ENCODE peak calls at places on chromosomes 11 and 22, in ten cellular contexts. One of them, this sample, is unnamed.

GRCh38 chr22:19884954-19885751 is 30.5 kb upstream of the GNB1L start:
- DNase-seq in heart right ventricle: no peak
- DNase-seq in choroid plexus epithelial cell: no peak
- DNase-seq in fibroblast of villous mesenchyme: no peak
- DNase-seq in BJ: no peak
- DNase-seq in lung: no peak
- DNase-seq in dorsolateral prefrontal cortex: no peak
- DNase-seq in fibroblast of pulmonary artery: no peak
- DNase-seq in IMR-90: no peak
- DNase-seq in cardiac fibroblast: no peak
- DNase-seq in this sample: no peak

GRCh38 chr22:40203568-40203967 is 25.8 kb downstream of the TNRC6B start:
- DNase-seq in heart right ventricle: no peak
- DNase-seq in choroid plexus epithelial cell: peak
- DNase-seq in fibroblast of villous mesenchyme: no peak
- DNase-seq in BJ: no peak
- DNase-seq in lung: no peak
- DNase-seq in dorsolateral prefrontal cortex: no peak
- DNase-seq in fibroblast of pulmonary artery: no peak
- DNase-seq in IMR-90: peak
- DNase-seq in cardiac fibroblast: no peak
- DNase-seq in this sample: no peak

GRCh38 chr11:10139656-10140055 is 154.4 kb downstream of the SBF2 start:
- DNase-seq in heart right ventricle: no peak
- DNase-seq in choroid plexus epithelial cell: peak
- DNase-seq in fibroblast of villous mesenchyme: peak
- DNase-seq in BJ: peak
- DNase-seq in lung: no peak
- DNase-seq in dorsolateral prefrontal cortex: no peak
- DNase-seq in fibroblast of pulmonary artery: peak
- DNase-seq in IMR-90: peak
- DNase-seq in cardiac fibroblast: peak
- DNase-seq in this sample: peak

GRCh38 chr11:117228091-117228490 is 3.8 kb downstream of the PCSK7 start:
- DNase-seq in heart right ventricle: no peak
- DNase-seq in choroid plexus epithelial cell: no peak
- DNase-seq in fibroblast of villous mesenchyme: no peak
- DNase-seq in BJ: no peak
- DNase-seq in lung: no peak
- DNase-seq in dorsolateral prefrontal cortex: no peak
- DNase-seq in fibroblast of pulmonary artery: no peak
- DNase-seq in IMR-90: no peak
- DNase-seq in cardiac fibroblast: no peak
- DNase-seq in this sample: no peak

GRCh38 chr11:33187851-33188722 is 26.8 kb upstream of the CSTF3 start:
- DNase-seq in heart right ventricle: no peak
- DNase-seq in choroid plexus epithelial cell: no peak
- DNase-seq in fibroblast of villous mesenchyme: no peak
- DNase-seq in BJ: no peak
- DNase-seq in lung: no peak
- DNase-seq in dorsolateral prefrontal cortex: no peak
- DNase-seq in fibroblast of pulmonary artery: no peak
- DNase-seq in IMR-90: no peak
- DNase-seq in cardiac fibroblast: no peak
- DNase-seq in this sample: no peak

GRCh38 chr11:69475141-69475865 is 6.2 kb upstream of the LINC01488 start:
- DNase-seq in heart right ventricle: no peak
- DNase-seq in choroid plexus epithelial cell: no peak
- DNase-seq in fibroblast of villous mesenchyme: no peak
- DNase-seq in BJ: no peak
- DNase-seq in lung: no peak
- DNase-seq in dorsolateral prefrontal cortex: no peak
- DNase-seq in fibroblast of pulmonary artery: no peak
- DNase-seq in IMR-90: no peak
- DNase-seq in cardiac fibroblast: no peak
- DNase-seq in this sample: no peak

GRCh38 chr11:776459-777287 is 614 bp downstream of the GATD1 start:
- DNase-seq in heart right ventricle: peak
- DNase-seq in choroid plexus epithelial cell: peak
- DNase-seq in fibroblast of villous mesenchyme: peak
- DNase-seq in BJ: no peak
- DNase-seq in lung: no peak
- DNase-seq in dorsolateral prefrontal cortex: no peak
- DNase-seq in fibroblast of pulmonary artery: no peak
- DNase-seq in IMR-90: no peak
- DNase-seq in cardiac fibroblast: peak
- DNase-seq in this sample: no peak

GRCh38 chr22:41526226-41526531 is 18.1 kb downstream of the POLR3H start:
- DNase-seq in heart right ventricle: no peak
- DNase-seq in choroid plexus epithelial cell: no peak
- DNase-seq in fibroblast of villous mesenchyme: no peak
- DNase-seq in BJ: no peak
- DNase-seq in lung: no peak
- DNase-seq in dorsolateral prefrontal cortex: no peak
- DNase-seq in fibroblast of pulmonary artery: no peak
- DNase-seq in IMR-90: no peak
- DNase-seq in cardiac fibroblast: no peak
- DNase-seq in this sample: no peak

GRCh38 chr22:50016988-50017700 is 4.6 kb upstream of the IL17REL start:
- DNase-seq in heart right ventricle: no peak
- DNase-seq in choroid plexus epithelial cell: no peak
- DNase-seq in fibroblast of villous mesenchyme: no peak
- DNase-seq in BJ: no peak
- DNase-seq in lung: no peak
- DNase-seq in dorsolateral prefrontal cortex: no peak
- DNase-seq in fibroblast of pulmonary artery: peak
- DNase-seq in IMR-90: no peak
- DNase-seq in cardiac fibroblast: no peak
- DNase-seq in this sample: no peak

GRCh38 chr22:46547883-46548244 is 10.4 kb upstream of the CELSR1 start:
- DNase-seq in heart right ventricle: peak
- DNase-seq in choroid plexus epithelial cell: peak
- DNase-seq in fibroblast of villous mesenchyme: peak
- DNase-seq in BJ: peak
- DNase-seq in lung: peak
- DNase-seq in dorsolateral prefrontal cortex: no peak
- DNase-seq in fibroblast of pulmonary artery: peak
- DNase-seq in IMR-90: peak
- DNase-seq in cardiac fibroblast: peak
- DNase-seq in this sample: peak

GRCh38 chr11:43947003-43947500 is 4.6 kb downstream of the C11orf96 start:
- DNase-seq in heart right ventricle: no peak
- DNase-seq in choroid plexus epithelial cell: peak
- DNase-seq in fibroblast of villous mesenchyme: peak
- DNase-seq in BJ: no peak
- DNase-seq in lung: no peak
- DNase-seq in dorsolateral prefrontal cortex: no peak
- DNase-seq in fibroblast of pulmonary artery: peak
- DNase-seq in IMR-90: peak
- DNase-seq in cardiac fibroblast: peak
- DNase-seq in this sample: no peak

GRCh38 chr22:21032037-21032842 is at the start of gene SLC7A4:
- DNase-seq in heart right ventricle: no peak
- DNase-seq in choroid plexus epithelial cell: no peak
- DNase-seq in fibroblast of villous mesenchyme: peak
- DNase-seq in BJ: no peak
- DNase-seq in lung: no peak
- DNase-seq in dorsolateral prefrontal cortex: peak
- DNase-seq in fibroblast of pulmonary artery: no peak
- DNase-seq in IMR-90: no peak
- DNase-seq in cardiac fibroblast: no peak
- DNase-seq in this sample: no peak

GRCh38 chr11:12189543-12190235 is 79.3 kb downstream of the MICAL2 start:
- DNase-seq in heart right ventricle: no peak
- DNase-seq in choroid plexus epithelial cell: no peak
- DNase-seq in fibroblast of villous mesenchyme: no peak
- DNase-seq in BJ: no peak
- DNase-seq in lung: no peak
- DNase-seq in dorsolateral prefrontal cortex: no peak
- DNase-seq in fibroblast of pulmonary artery: no peak
- DNase-seq in IMR-90: no peak
- DNase-seq in cardiac fibroblast: no peak
- DNase-seq in this sample: no peak

GRCh38 chr22:49284389-49284788 is 543.3 kb downstream of the BRD1 start:
- DNase-seq in heart right ventricle: no peak
- DNase-seq in choroid plexus epithelial cell: no peak
- DNase-seq in fibroblast of villous mesenchyme: no peak
- DNase-seq in BJ: no peak
- DNase-seq in lung: no peak
- DNase-seq in dorsolateral prefrontal cortex: peak
- DNase-seq in fibroblast of pulmonary artery: no peak
- DNase-seq in IMR-90: no peak
- DNase-seq in cardiac fibroblast: no peak
- DNase-seq in this sample: no peak

GRCh38 chr11:104146421-104146820 is 17.5 kb downstream of the PDGFD start:
- DNase-seq in heart right ventricle: no peak
- DNase-seq in choroid plexus epithelial cell: no peak
- DNase-seq in fibroblast of villous mesenchyme: peak
- DNase-seq in BJ: peak
- DNase-seq in lung: no peak
- DNase-seq in dorsolateral prefrontal cortex: no peak
- DNase-seq in fibroblast of pulmonary artery: no peak
- DNase-seq in IMR-90: no peak
- DNase-seq in cardiac fibroblast: no peak
- DNase-seq in this sample: no peak

GRCh38 chr22:46047841-46048595 is 71.1 kb upstream of the WNT7B start:
- DNase-seq in heart right ventricle: no peak
- DNase-seq in choroid plexus epithelial cell: no peak
- DNase-seq in fibroblast of villous mesenchyme: no peak
- DNase-seq in BJ: no peak
- DNase-seq in lung: no peak
- DNase-seq in dorsolateral prefrontal cortex: peak
- DNase-seq in fibroblast of pulmonary artery: no peak
- DNase-seq in IMR-90: no peak
- DNase-seq in cardiac fibroblast: no peak
- DNase-seq in this sample: no peak

GRCh38 chr11:48172818-48173609 is 43.6 kb upstream of the OR4B1 start:
- DNase-seq in heart right ventricle: peak
- DNase-seq in choroid plexus epithelial cell: peak
- DNase-seq in fibroblast of villous mesenchyme: peak
- DNase-seq in BJ: no peak
- DNase-seq in lung: peak
- DNase-seq in dorsolateral prefrontal cortex: peak
- DNase-seq in fibroblast of pulmonary artery: peak
- DNase-seq in IMR-90: peak
- DNase-seq in cardiac fibroblast: peak
- DNase-seq in this sample: no peak
- H3K4me3 ChIP-seq in heart right ventricle: no peak
- H3K4me3 ChIP-seq in choroid plexus epithelial cell: no peak
- H3K4me3 ChIP-seq in fibroblast of villous mesenchyme: peak
- H3K4me3 ChIP-seq in BJ: no peak
- H3K4me3 ChIP-seq in lung: no peak
- H3K4me3 ChIP-seq in dorsolateral prefrontal cortex: peak
- H3K4me3 ChIP-seq in fibroblast of pulmonary artery: peak
- H3K4me3 ChIP-seq in IMR-90: no peak
- H3K4me3 ChIP-seq in cardiac fibroblast: no peak
- H3K4me3 ChIP-seq in this sample: peak

DNA sequence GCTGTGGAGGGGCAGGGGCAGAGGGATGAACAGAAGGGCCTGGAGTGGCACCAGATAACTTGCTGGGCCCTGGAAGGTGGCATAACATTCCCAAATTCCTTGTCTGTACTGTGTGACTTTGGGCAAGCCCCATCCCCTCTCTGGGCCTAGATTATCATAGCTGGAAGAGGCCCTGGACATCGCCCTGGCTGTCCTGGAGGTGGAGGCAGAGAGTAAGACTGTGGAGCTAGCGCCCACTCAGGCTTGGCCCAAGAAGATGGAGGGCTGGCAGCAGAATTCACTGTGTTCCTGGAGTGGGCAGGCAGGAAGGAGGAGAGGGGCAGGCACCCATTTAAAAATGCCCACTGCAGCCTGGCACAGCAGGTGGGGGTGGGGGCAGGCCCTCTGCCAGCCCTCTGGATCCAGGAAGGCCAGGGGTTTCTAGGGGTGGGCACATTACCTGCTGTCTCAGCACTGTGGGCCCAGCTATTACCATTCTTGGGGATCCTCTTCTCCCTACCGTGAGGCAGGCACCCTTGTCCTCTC is 22.6 kb downstream of the ARHGEF17 start:
- DNase-seq in heart right ventricle: no peak
- DNase-seq in choroid plexus epithelial cell: peak
- DNase-seq in fibroblast of villous mesenchyme: peak
- DNase-seq in BJ: no peak
- DNase-seq in lung: no peak
- DNase-seq in dorsolateral prefrontal cortex: no peak
- DNase-seq in fibroblast of pulmonary artery: peak
- DNase-seq in IMR-90: peak
- DNase-seq in cardiac fibroblast: peak
- DNase-seq in this sample: no peak
- TF ChIP-seq CTCF in heart right ventricle: no peak
- TF ChIP-seq CTCF in choroid plexus epithelial cell: peak
- TF ChIP-seq CTCF in fibroblast of villous mesenchyme: peak
- TF ChIP-seq CTCF in BJ: peak
- TF ChIP-seq CTCF in lung: no peak
- TF ChIP-seq CTCF in dorsolateral prefrontal cortex: no peak
- TF ChIP-seq CTCF in fibroblast of pulmonary artery: peak
- TF ChIP-seq CTCF in IMR-90: peak
- TF ChIP-seq CTCF in cardiac fibroblast: peak
- TF ChIP-seq CTCF in this sample: peak

GRCh38 chr11:67345949-67346819 is 7.2 kb downstream of the POLD4 start:
- DNase-seq in heart right ventricle: no peak
- DNase-seq in choroid plexus epithelial cell: peak
- DNase-seq in fibroblast of villous mesenchyme: peak
- DNase-seq in BJ: no peak
- DNase-seq in lung: peak
- DNase-seq in dorsolateral prefrontal cortex: no peak
- DNase-seq in fibroblast of pulmonary artery: peak
- DNase-seq in IMR-90: peak
- DNase-seq in cardiac fibroblast: peak
- DNase-seq in this sample: no peak
- H3K4me3 ChIP-seq in heart right ventricle: no peak
- H3K4me3 ChIP-seq in choroid plexus epithelial cell: no peak
- H3K4me3 ChIP-seq in fibroblast of villous mesenchyme: no peak
- H3K4me3 ChIP-seq in BJ: no peak
- H3K4me3 ChIP-seq in lung: no peak
- H3K4me3 ChIP-seq in dorsolateral prefrontal cortex: no peak
- H3K4me3 ChIP-seq in fibroblast of pulmonary artery: no peak
- H3K4me3 ChIP-seq in IMR-90: no peak
- H3K4me3 ChIP-seq in cardiac fibroblast: no peak
- H3K4me3 ChIP-seq in this sample: no peak

DNA sequence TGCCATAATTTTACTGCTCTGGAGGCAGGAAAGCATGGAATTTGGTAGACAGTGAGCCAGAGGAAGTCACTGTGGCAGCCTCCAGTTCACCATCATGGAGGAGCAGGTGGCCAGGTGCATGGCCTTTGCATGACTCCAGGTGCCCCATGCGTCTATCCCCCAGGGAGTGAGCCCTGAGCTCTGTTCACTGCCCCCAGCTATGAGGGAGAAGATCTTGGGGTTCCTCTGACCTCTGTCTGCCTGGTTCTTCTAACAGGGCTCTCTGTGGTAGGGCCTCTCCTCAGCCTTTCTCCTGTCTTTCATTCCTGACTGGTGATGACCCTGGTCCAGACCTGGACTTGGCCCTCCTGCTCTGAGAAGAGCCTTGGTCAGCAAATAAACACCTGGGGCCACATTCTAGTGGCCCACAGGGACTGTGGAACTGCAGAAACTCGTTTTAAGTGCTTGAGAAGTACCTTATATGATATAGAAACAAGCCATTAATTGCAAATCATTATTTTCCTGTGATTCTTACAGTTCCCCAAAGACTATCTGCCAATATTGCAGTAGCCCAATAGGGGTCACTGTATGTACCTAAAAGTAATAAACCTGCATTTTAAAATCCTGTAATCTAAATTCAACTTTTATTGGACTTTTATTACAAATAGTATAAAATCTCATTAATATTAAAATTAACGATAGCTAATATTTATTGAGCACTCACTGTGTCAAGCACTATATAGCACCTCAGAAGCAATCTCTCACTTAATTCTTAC is 120.0 kb upstream of the SYT13 start:
- DNase-seq in heart right ventricle: no peak
- DNase-seq in choroid plexus epithelial cell: peak
- DNase-seq in fibroblast of villous mesenchyme: peak
- DNase-seq in BJ: no peak
- DNase-seq in lung: no peak
- DNase-seq in dorsolateral prefrontal cortex: no peak
- DNase-seq in fibroblast of pulmonary artery: peak
- DNase-seq in IMR-90: peak
- DNase-seq in cardiac fibroblast: peak
- DNase-seq in this sample: no peak
- TF ChIP-seq CTCF in heart right ventricle: peak
- TF ChIP-seq CTCF in choroid plexus epithelial cell: peak
- TF ChIP-seq CTCF in fibroblast of villous mesenchyme: peak
- TF ChIP-seq CTCF in BJ: peak
- TF ChIP-seq CTCF in lung: no peak
- TF ChIP-seq CTCF in dorsolateral prefrontal cortex: peak
- TF ChIP-seq CTCF in fibroblast of pulmonary artery: peak
- TF ChIP-seq CTCF in IMR-90: peak
- TF ChIP-seq CTCF in cardiac fibroblast: peak
- TF ChIP-seq CTCF in this sample: peak